ENCODE peak calls at places on chromosomes 1 and 21, in seven cellular contexts. Q is endothelial cell, D is fibroblast of villous mesenchyme, P is AG04450, I is spleen, C is brain microvascular endothelial cell, E is left lung. N is an unnamed sample.

GRCh38 chr1:226664413-226665101 is 74.5 kb downstream of the ITPKB start:
- DNase-seq in Q (peak), D (peak), P (peak), I (peak), C (peak), E (peak), N (no peak)

GRCh38 chr21:20341431-20341830 is 656.8 kb upstream of the NCAM2 start:
- DNase-seq in Q (no peak), D (no peak), P (no peak), I (no peak), C (no peak), E (no peak), N (no peak)

GRCh38 chr1:172040466-172040865 is 199.2 kb downstream of the DNM3 start:
- DNase-seq in Q (no peak), D (no peak), P (no peak), I (no peak), C (peak), E (no peak), N (no peak)

GRCh38 chr1:71587961-71588360 is 507.1 kb upstream of the ZRANB2 start:
- DNase-seq in Q (no peak), D (peak), P (peak), I (no peak), C (no peak), E (no peak), N (no peak)

GRCh38 chr1:19338323-19338762 is 26.2 kb downstream of the SLC66A1 start:
- DNase-seq in Q (peak), D (peak), P (no peak), I (no peak), C (no peak), E (no peak), N (no peak)

GRCh38 chr21:36055551-36055950 is 4.8 kb downstream of the SETD4 start:
- DNase-seq in Q (no peak), D (no peak), P (no peak), I (no peak), C (no peak), E (no peak), N (no peak)

GRCh38 chr1:10046356-10047085 is 13.8 kb downstream of the UBE4B start:
- DNase-seq in Q (no peak), D (no peak), P (no peak), I (no peak), C (no peak), E (no peak), N (no peak)

GRCh38 chr1:66360285-66360724 is 173.6 kb upstream of the SGIP1 start:
- DNase-seq in Q (no peak), D (no peak), P (no peak), I (no peak), C (no peak), E (no peak), N (no peak)

GRCh38 chr21:36596174-36596573 is 102.7 kb upstream of the SIM2 start:
- DNase-seq in Q (no peak), D (no peak), P (no peak), I (no peak), C (no peak), E (no peak), N (no peak)

GRCh38 chr21:33481314-33481943 is 1.7 kb upstream of the TMEM50B start:
- DNase-seq in Q (no peak), D (no peak), P (no peak), I (no peak), C (no peak), E (no peak), N (no peak)

GRCh38 chr1:209150114-209150513 is 433.4 kb upstream of the CAMK1G start:
- DNase-seq in Q (peak), D (peak), P (peak), I (no peak), C (peak), E (no peak), N (no peak)

GRCh38 chr1:167033646-167034045 is 44.6 kb downstream of the MAEL start:
- DNase-seq in Q (no peak), D (no peak), P (no peak), I (no peak), C (no peak), E (no peak), N (no peak)

GRCh38 chr1:74767490-74767889 is 34.5 kb downstream of the TYW3 start:
- DNase-seq in Q (peak), D (peak), P (no peak), I (no peak), C (peak), E (no peak), N (no peak)

GRCh38 chr21:40686526-40686925 is 160.4 kb downstream of the DSCAM start:
- DNase-seq in Q (no peak), D (no peak), P (no peak), I (no peak), C (no peak), E (no peak), N (no peak)

GRCh38 chr21:31564439-31564838 is 95.1 kb upstream of the SOD1 start:
- DNase-seq in Q (no peak), D (no peak), P (no peak), I (no peak), C (peak), E (no peak), N (no peak)

GRCh38 chr1:39642796-39643195 is 3.4 kb upstream of the HEYL start:
- DNase-seq in Q (no peak), D (no peak), P (no peak), I (no peak), C (no peak), E (no peak), N (no peak)

GRCh38 chr1:31434979-31435378 is 22.0 kb downstream of the SERINC2 start:
- DNase-seq in Q (no peak), D (no peak), P (no peak), I (peak), C (no peak), E (no peak), N (no peak)

GRCh38 chr1:41891403-41891896 is 27.3 kb downstream of the HIVEP3 start:
- DNase-seq in Q (no peak), D (peak), P (no peak), I (no peak), C (no peak), E (no peak), N (no peak)

GRCh38 chr21:32520885-32521735 is 64.2 kb downstream of the TCP10L start:
- DNase-seq in Q (no peak), D (peak), P (peak), I (peak), C (peak), E (peak), N (no peak)

DNA sequence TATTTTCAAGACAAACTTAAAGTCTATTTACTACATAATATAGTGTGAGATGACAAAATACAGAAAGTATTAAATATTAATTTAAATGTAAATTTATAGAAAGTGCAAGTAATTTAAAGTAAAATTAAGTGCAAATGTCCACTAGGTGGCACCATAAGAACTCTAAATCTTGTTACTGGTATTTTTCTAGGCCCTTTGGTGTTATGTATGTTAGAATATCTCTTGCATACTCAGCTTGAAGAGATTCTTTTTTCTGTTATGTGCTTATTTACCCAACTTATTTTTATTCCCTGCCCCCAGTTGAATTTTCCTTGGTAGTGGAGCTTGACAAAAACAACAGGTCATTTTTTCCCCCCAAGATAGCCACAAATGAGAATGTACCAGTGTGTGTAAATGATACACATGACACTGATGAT is 71.5 kb downstream of the RPS6KC1 start:
- DNase-seq in Q (no peak), D (peak), P (peak), I (no peak), C (peak), E (no peak), N (no peak)
- TF ChIP-seq CTCF in Q (peak), D (peak), P (peak), I (peak), C (peak), E (peak), N (peak)

DNA sequence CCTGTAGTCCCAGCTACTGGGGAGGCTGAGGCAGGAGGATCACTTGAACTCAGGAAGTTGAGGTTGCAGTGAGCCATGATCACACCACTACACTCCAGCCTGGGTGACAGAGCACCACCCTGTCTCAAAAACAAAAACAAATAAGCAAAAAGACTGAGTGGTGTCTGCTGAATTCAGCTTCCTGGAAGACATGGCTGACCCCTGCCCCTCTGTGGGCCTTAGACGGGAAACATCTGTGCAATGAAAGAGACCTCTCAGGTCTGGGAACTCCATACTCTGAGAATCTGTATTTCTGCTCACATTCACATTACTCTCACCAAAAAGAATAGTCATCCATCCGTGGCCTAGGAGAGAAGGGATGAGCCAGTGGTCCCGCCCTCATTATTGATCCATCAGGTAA is 2.0 kb downstream of the HTR1D start:
- DNase-seq in Q (no peak), D (no peak), P (no peak), I (no peak), C (no peak), E (no peak), N (no peak)
- TF ChIP-seq CTCF in Q (no peak), D (no peak), P (no peak), I (no peak), C (no peak), E (no peak), N (no peak)

DNA sequence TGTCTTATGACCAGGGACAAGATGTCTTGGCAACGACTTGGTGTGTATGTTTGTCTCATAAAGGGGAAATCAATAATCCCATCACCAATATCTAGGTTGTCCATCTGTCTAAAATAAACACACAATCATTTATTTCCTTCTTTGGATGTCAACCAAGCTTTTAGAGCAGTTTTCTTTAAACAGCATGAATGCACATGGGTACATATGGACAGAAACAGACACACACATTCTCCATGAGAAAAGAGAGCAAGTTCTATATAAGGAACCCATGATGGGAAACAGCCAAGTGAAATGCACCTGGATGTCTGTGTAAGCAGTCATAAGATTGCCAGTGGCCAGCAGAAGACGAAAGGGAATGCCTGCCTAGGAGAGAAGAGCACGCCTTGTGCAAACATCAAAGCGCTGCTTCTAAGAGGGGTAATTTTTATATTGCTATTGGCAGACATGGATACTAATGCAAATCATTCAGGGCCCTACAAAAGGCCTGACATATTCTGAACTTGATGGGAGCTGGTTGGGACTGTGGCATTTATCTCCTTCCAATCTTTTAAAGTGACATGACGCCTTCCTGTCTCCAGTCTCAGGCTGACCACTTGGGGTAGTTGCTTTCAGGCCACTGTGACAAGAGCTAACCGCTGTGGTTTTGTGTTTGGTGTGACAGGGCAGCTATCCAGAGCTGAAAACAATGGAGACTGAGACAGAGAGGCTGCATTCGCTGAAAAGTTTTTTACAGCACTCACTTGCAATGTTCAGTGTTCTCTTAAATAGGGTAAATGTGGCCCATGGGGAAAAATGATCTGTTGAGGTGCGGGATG is 74.9 kb upstream of the DPT start:
- DNase-seq in Q (peak), D (no peak), P (no peak), I (no peak), C (no peak), E (no peak), N (no peak)
- TF ChIP-seq CTCF in Q (no peak), D (no peak), P (no peak), I (no peak), C (no peak), E (no peak), N (no peak)

GRCh38 chr1:44021581-44022321 is 9.5 kb downstream of the SLC6A9 start:
- DNase-seq in Q (no peak), D (no peak), P (no peak), I (no peak), C (no peak), E (no peak), N (no peak)
- TF ChIP-seq CTCF in Q (no peak), D (no peak), P (no peak), I (no peak), C (peak), E (no peak), N (no peak)

DNA sequence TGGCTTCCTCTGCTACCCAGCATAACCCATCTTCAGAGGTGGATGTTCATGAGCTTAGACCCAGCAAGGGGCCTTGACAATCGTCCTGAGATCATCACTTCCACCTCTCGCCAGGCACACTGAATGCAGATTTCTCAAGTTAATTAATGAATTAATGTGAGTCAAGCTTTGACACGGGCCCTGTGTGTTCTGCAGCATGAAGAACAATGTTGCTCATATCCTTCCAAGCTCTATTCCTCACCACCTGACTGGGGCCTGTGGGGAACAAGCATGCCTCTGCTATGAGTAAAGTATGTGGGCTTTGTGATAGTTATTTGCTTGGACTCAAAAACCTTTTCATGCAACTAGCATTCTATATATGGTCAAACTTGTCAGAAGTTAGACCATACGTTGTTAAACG is 122.0 kb downstream of the SEC16B start:
- DNase-seq in Q (no peak), D (peak), P (peak), I (no peak), C (peak), E (no peak), N (no peak)
- TF ChIP-seq CTCF in Q (no peak), D (no peak), P (no peak), I (no peak), C (no peak), E (no peak), N (no peak)

GRCh38 chr1:231160851-231161710 is 777 bp upstream of the TRIM67 start:
- DNase-seq in Q (peak), D (no peak), P (no peak), I (no peak), C (no peak), E (no peak), N (no peak)
- TF ChIP-seq CTCF in Q (no peak), D (no peak), P (no peak), I (no peak), C (no peak), E (no peak), N (no peak)